ENCODE peak calls at places on chromosomes 6 and 20, in six cellular contexts. G, I, U, D, N and R are unnamed samples.

GRCh38 chr6:154766288-154766687 is 33.1 kb downstream of the SCAF8 start:
- DNase-seq in I (no peak), U (no peak), G (no peak), N (no peak), D (no peak), R (no peak)

GRCh38 chr20:24321939-24322338 is 147.5 kb upstream of the SYNDIG1 start:
- DNase-seq in U (no peak), N (no peak), D (no peak), G (no peak), I (peak), R (no peak)

GRCh38 chr20:3472105-3472504 is 1.3 kb downstream of the ATRN start:
- DNase-seq in U (no peak), I (no peak), N (no peak), G (no peak), D (no peak), R (peak)

GRCh38 chr20:22825546-22825945 is 209.6 kb upstream of the SSTR4 start:
- DNase-seq in D (no peak), N (no peak), I (no peak), U (no peak), G (no peak), R (no peak)

GRCh38 chr6:75893776-75894152 is 144.7 kb downstream of the MYO6 start:
- DNase-seq in G (no peak), N (no peak), U (no peak), D (no peak), I (no peak), R (no peak)

GRCh38 chr6:47079638-47080037 is 37.5 kb upstream of the ADGRF1 start:
- DNase-seq in U (no peak), I (no peak), G (no peak), D (no peak), N (no peak), R (no peak)

GRCh38 chr20:57719951-57720350 is 10.1 kb upstream of the PMEPA1 start:
- DNase-seq in D (no peak), G (no peak), I (no peak), N (no peak), U (no peak), R (no peak)

GRCh38 chr20:45353746-45354145 is 5.5 kb upstream of the SDC4 start:
- DNase-seq in U (no peak), N (no peak), D (no peak), G (no peak), I (no peak), R (no peak)

GRCh38 chr6:155400022-155400965 is 55.3 kb downstream of the NOX3 start:
- DNase-seq in I (no peak), G (no peak), U (no peak), N (no peak), D (no peak), R (no peak)

GRCh38 chr6:69954733-69955132 is 88.4 kb downstream of the COL19A1 start:
- DNase-seq in I (no peak), G (no peak), D (no peak), U (no peak), N (no peak), R (no peak)

GRCh38 chr6:92196320-92196719 is 1223.0 kb downstream of the EPHA7 start:
- DNase-seq in G (no peak), I (no peak), U (no peak), D (no peak), N (no peak), R (no peak)

GRCh38 chr6:12602951-12603710 is 113.4 kb upstream of the PHACTR1 start:
- DNase-seq in N (no peak), U (peak), D (no peak), I (peak), G (no peak), R (peak)

GRCh38 chr6:163958646-163959045 is 544.1 kb downstream of the QKI start:
- DNase-seq in G (no peak), U (no peak), I (peak), D (no peak), N (no peak), R (no peak)

GRCh38 chr6:37104935-37105781 is 64.8 kb upstream of the PIM1 start:
- DNase-seq in I (no peak), N (no peak), U (no peak), D (no peak), G (no peak), R (no peak)

GRCh38 chr6:63644668-63645326 is 9.2 kb downstream of the PHF3 start:
- DNase-seq in N (no peak), U (no peak), G (no peak), D (no peak), I (peak), R (peak)

GRCh38 chr20:41669708-41670263 is 51.6 kb upstream of the CHD6 start:
- DNase-seq in U (no peak), I (no peak), D (no peak), G (no peak), N (no peak), R (no peak)

GRCh38 chr6:96649926-96650325 is 87.0 kb downstream of the FHL5 start:
- DNase-seq in I (no peak), D (no peak), N (no peak), G (no peak), U (no peak), R (no peak)

GRCh38 chr6:52958546-52959255 is 36.4 kb downstream of the GSTA4 start:
- DNase-seq in I (no peak), U (no peak), G (no peak), D (no peak), N (no peak), R (no peak)

GRCh38 chr20:50323777-50324604 is 133.4 kb downstream of the CEBPB start:
- DNase-seq in U (no peak), N (no peak), G (no peak), D (peak), I (no peak), R (no peak)

GRCh38 chr6:134310206-134310605 is 7.7 kb downstream of the SGK1 start:
- DNase-seq in G (no peak), N (no peak), D (no peak), U (no peak), I (no peak), R (no peak)

GRCh38 chr6:33271098-33271607 is 523 bp downstream of the VPS52 start:
- DNase-seq in D (no peak), U (no peak), N (no peak), I (no peak), G (no peak), R (no peak)

GRCh38 chr6:90123796-90124195 is 172.8 kb downstream of the BACH2 start:
- DNase-seq in U (no peak), N (no peak), G (peak), D (no peak), I (no peak), R (peak)

GRCh38 chr6:121876721-121877120 is 441.3 kb downstream of the GJA1 start:
- DNase-seq in I (no peak), D (no peak), N (no peak), U (no peak), G (no peak), R (no peak)

GRCh38 chr6:7993952-7994351 is 70.2 kb downstream of the BLOC1S5 start:
- DNase-seq in D (no peak), N (no peak), U (no peak), G (no peak), I (no peak), R (no peak)

GRCh38 chr6:139587469-139587868 is 213.0 kb upstream of the CITED2 start:
- DNase-seq in D (no peak), N (peak), G (no peak), I (peak), U (no peak), R (peak)

GRCh38 chr20:47440857-47441773 is 60.6 kb upstream of the NCOA3 start:
- DNase-seq in D (no peak), N (no peak), I (peak), U (no peak), G (no peak), R (peak)

GRCh38 chr20:51926670-51927305 is 124.5 kb upstream of the SALL4 start:
- DNase-seq in G (no peak), D (no peak), N (no peak), I (peak), U (no peak), R (no peak)

GRCh38 chr6:166640342-166641043 is 13.4 kb upstream of the RPS6KA2 start:
- DNase-seq in N (no peak), I (peak), U (no peak), G (peak), D (peak), R (no peak)

GRCh38 chr20:34791289-34792020 is 34.0 kb downstream of the NCOA6 start:
- DNase-seq in D (no peak), I (no peak), G (no peak), N (peak), U (peak), R (no peak)